ENCODE peak calls at places on chromosome 5, in four cellular contexts. L, N, R and Q are unnamed samples.

GRCh38 chr5:16934123-16934522 is 2.0 kb downstream of the MYO10 start:
- DNase-seq in L (peak; percentile 25), N (peak; percentile 63), R (peak; percentile 83), Q (peak; percentile 82)

GRCh38 chr5:135473956-135474670 is 22.0 kb upstream of the TIFAB start:
- DNase-seq in L (no peak), N (no peak), R (no peak), Q (no peak)

GRCh38 chr5:162485666-162486292 is 418.2 kb downstream of the GABRG2 start:
- DNase-seq in L (no peak), N (no peak), R (no peak), Q (no peak)

GRCh38 chr5:53167836-53168235 is 58.3 kb upstream of the MOCS2 start:
- DNase-seq in L (no peak), N (no peak), R (peak; percentile 45), Q (peak; percentile 58)

GRCh38 chr5:140214831-140215230 is 39.8 kb downstream of the CYSTM1 start:
- DNase-seq in L (no peak), N (no peak), R (no peak), Q (no peak)

GRCh38 chr5:39309534-39309933 is 54.8 kb downstream of the C9 start:
- DNase-seq in L (no peak), N (no peak), R (no peak), Q (no peak)

GRCh38 chr5:135085133-135085935 is 51.3 kb upstream of the PITX1 start:
- DNase-seq in L (no peak), N (peak; percentile 6), R (no peak), Q (peak; percentile 12)

GRCh38 chr5:42919600-42919999 is 107.9 kb upstream of the SELENOP start:
- DNase-seq in L (no peak), N (no peak), R (no peak), Q (no peak)

GRCh38 chr5:144313147-144313726 is 142.6 kb downstream of the KCTD16 start:
- DNase-seq in L (no peak), N (no peak), R (no peak), Q (no peak)

GRCh38 chr5:58582004-58582403 is 871 bp upstream of the RAB3C start:
- DNase-seq in L (no peak), N (no peak), R (no peak), Q (no peak)

GRCh38 chr5:119743927-119744326 is 114.6 kb downstream of the FAM170A start:
- DNase-seq in L (peak; percentile 33), N (peak; percentile 59), R (peak; percentile 33), Q (no peak)

GRCh38 chr5:142748568-142749249 is 21.5 kb upstream of the ARHGAP26 start:
- DNase-seq in L (peak; percentile 42), N (no peak), R (peak; percentile 56), Q (peak; percentile 43)

GRCh38 chr5:156295434-156295833 is 31.5 kb upstream of the SGCD start:
- DNase-seq in L (no peak), N (no peak), R (peak; percentile 26), Q (no peak)

GRCh38 chr5:78497573-78498533 is 137.4 kb downstream of the SCAMP1 start:
- DNase-seq in L (no peak), N (no peak), R (peak; percentile 57), Q (no peak)

GRCh38 chr5:163503106-163504090 is 2.0 kb upstream of the MAT2B start:
- DNase-seq in L (peak; percentile 67), N (peak; percentile 69), R (peak; percentile 77), Q (peak; percentile 80)

GRCh38 chr5:98709681-98710080 is 63.8 kb upstream of the RGMB start:
- DNase-seq in L (no peak), N (no peak), R (no peak), Q (no peak)

GRCh38 chr5:33440482-33441240 is at the start of gene TARS1:
- DNase-seq in L (peak; percentile 100), N (peak; percentile 100), R (peak; percentile 99), Q (peak; percentile 95)
- TF ChIP-seq POLR2A in L (peak; percentile 83), N (peak; percentile 46), R (no peak), Q (peak; percentile 45)

GRCh38 chr5:93873211-93873736 is 131.9 kb upstream of the POU5F2 start:
- DNase-seq in L (no peak), N (no peak), R (no peak), Q (no peak)
- H3K4me1 ChIP-seq in L (no peaks in the 10 kb centered on the region), N (no peaks in the 10 kb centered on the region), R (no peaks in the 10 kb centered on the region), Q (no peaks in the 10 kb centered on the region)

GRCh38 chr5:114898602-114899001 is 271.1 kb downstream of the TRIM36 start:
- DNase-seq in L (no peak), N (peak; percentile 6), R (peak; percentile 25), Q (no peak)
- TF ChIP-seq CTCF in L (peak; percentile 39), N (peak; percentile 22), R (no peak), Q (no peak)

GRCh38 chr5:177133845-177134652 is 476 bp downstream of the NSD1 start:
- DNase-seq in L (no peak), N (no peak), R (peak; percentile 40), Q (peak; percentile 79)
- TF ChIP-seq POLR2A in L (no peak), N (no peak), R (no peak), Q (no peak)

DNA sequence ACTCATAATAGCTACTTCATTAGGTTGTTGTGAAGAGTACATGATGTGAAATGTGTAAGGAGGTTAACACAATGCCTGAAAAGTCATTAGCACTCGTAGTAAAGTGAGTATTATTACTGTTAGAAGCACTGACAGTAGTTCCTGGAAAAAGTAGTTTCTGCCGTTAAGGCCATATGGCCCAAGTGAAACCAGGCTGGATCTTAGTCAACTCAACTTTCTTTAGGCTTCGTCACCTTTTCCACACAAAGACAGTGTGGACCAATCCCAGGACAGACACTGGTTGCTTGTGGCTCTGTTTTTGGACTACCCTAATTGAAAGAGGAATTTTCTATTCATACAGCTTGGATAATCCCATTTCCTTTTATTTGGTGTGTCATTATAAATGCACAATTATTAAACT is 29.4 kb upstream of the CKMT2 start:
- DNase-seq in L (no peak), N (no peak), R (no peak), Q (no peak)
- H3K4me1 ChIP-seq in L (no peaks in the 10 kb centered on the region), N (no peaks in the 10 kb centered on the region), R (no peaks in the 10 kb centered on the region), Q (no peaks in the 10 kb centered on the region)